ENCODE peak calls at places on chromosomes 11 and 22, in ten cellular contexts. O, P, R, G, Y, I, W, L, Z and T are unnamed samples.

GRCh38 chr11:48001438-48002021 is 21.2 kb downstream of the PTPRJ start:
- DNase-seq in O (no peak), P (peak), R (no peak), G (peak), Y (peak), I (no peak), W (peak), L (no peak), Z (peak), T (no peak)

GRCh38 chr22:24803064-24803542 is 2.9 kb upstream of the SGSM1 start:
- DNase-seq in O (peak), P (no peak), R (no peak), G (no peak), Y (peak), I (no peak), W (peak), L (peak), Z (no peak), T (no peak)

GRCh38 chr11:105986554-105986953 is 35.5 kb downstream of the MSANTD4 start:
- DNase-seq in O (no peak), P (no peak), R (no peak), G (no peak), Y (no peak), I (no peak), W (no peak), L (no peak), Z (no peak), T (no peak)

GRCh38 chr11:17822021-17822781 is 87.6 kb downstream of the KCNC1 start:
- DNase-seq in O (no peak), P (no peak), R (no peak), G (no peak), Y (peak), I (no peak), W (no peak), L (no peak), Z (no peak), T (no peak)

GRCh38 chr11:119676461-119677020 is 52.5 kb downstream of the NECTIN1 start:
- DNase-seq in O (no peak), P (no peak), R (no peak), G (no peak), Y (peak), I (no peak), W (no peak), L (no peak), Z (no peak), T (peak)

GRCh38 chr11:89347071-89347470 is 144.1 kb downstream of the NOX4 start:
- DNase-seq in O (no peak), P (no peak), R (no peak), G (no peak), Y (peak), I (no peak), W (no peak), L (no peak), Z (no peak), T (no peak)

GRCh38 chr22:30556388-30556787 is 9.8 kb upstream of the SEC14L6 start:
- DNase-seq in O (no peak), P (no peak), R (no peak), G (no peak), Y (no peak), I (no peak), W (no peak), L (no peak), Z (no peak), T (no peak)

GRCh38 chr11:64562723-64563351 is 28.2 kb upstream of the SLC22A12 start:
- DNase-seq in O (no peak), P (no peak), R (no peak), G (peak), Y (no peak), I (peak), W (no peak), L (no peak), Z (no peak), T (no peak)